ENCODE peak calls at places on chromosome 10, in seven cellular contexts. E is SK-N-SH, A is T47D, S is H1, Q is HepG2, F is GM12878, W is K562. V is an unnamed sample.
A peak's percentile ranks its signal among the peaks of the same experiment; 100 is the strongest.

GRCh38 chr10:930415-931325 is 835 bp downstream of the LARP4B start:
- DNase-seq in E (peak; percentile 77), A (peak; percentile 36), S (peak; percentile 65), Q (peak; percentile 42), F (no peak), W (peak; percentile 61), V (no peak)

GRCh38 chr10:110501142-110501937 is 3.6 kb downstream of the DUSP5 start:
- DNase-seq in E (peak; percentile 45), A (peak; percentile 33), S (peak; percentile 54), Q (peak; percentile 59), F (peak; percentile 82), W (peak; percentile 71), V (peak; percentile 88)

GRCh38 chr10:101310528-101311439 is 43.2 kb upstream of the BTRC start:
- DNase-seq in E (peak; percentile 80), A (peak; percentile 50), S (peak; percentile 74), Q (no peak), F (no peak), W (no peak), V (no peak)

GRCh38 chr10:88866454-88866853 is 13.6 kb upstream of the STAMBPL1 start:
- DNase-seq in E (no peak), A (no peak), S (no peak), Q (no peak), F (no peak), W (no peak), V (no peak)

GRCh38 chr10:12181065-12181775 is 14.5 kb downstream of the NUDT5 start:
- DNase-seq in E (no peak), A (no peak), S (no peak), Q (no peak), F (peak; percentile 31), W (no peak), V (no peak)

GRCh38 chr10:5484205-5484604 is 15.2 kb downstream of the CALML5 start:
- DNase-seq in E (no peak), A (no peak), S (no peak), Q (no peak), F (no peak), W (no peak), V (no peak)

GRCh38 chr10:35194906-35195305 is 68.3 kb downstream of the CREM start:
- DNase-seq in E (peak; percentile 33), A (no peak), S (no peak), Q (no peak), F (no peak), W (peak; percentile 38), V (peak; percentile 18)

GRCh38 chr10:114706458-114707055 is 48.5 kb upstream of the ABLIM1 start:
- DNase-seq in E (no peak), A (no peak), S (no peak), Q (no peak), F (no peak), W (no peak), V (no peak)

GRCh38 chr10:79153753-79154152 is 85.0 kb downstream of the ZMIZ1 start:
- DNase-seq in E (no peak), A (no peak), S (no peak), Q (no peak), F (no peak), W (no peak), V (no peak)

GRCh38 chr10:57959318-57960003 is 308.2 kb downstream of the IPMK start:
- DNase-seq in E (no peak), A (no peak), S (no peak), Q (no peak), F (no peak), W (no peak), V (no peak)

GRCh38 chr10:14102056-14102455 is 228.7 kb downstream of the FRMD4A start:
- DNase-seq in E (no peak), A (no peak), S (no peak), Q (no peak), F (no peak), W (no peak), V (no peak)

GRCh38 chr10:17989908-17990767 is 38.4 kb downstream of the SLC39A12 start:
- DNase-seq in E (no peak), A (no peak), S (no peak), Q (no peak), F (peak; percentile 41), W (no peak), V (peak; percentile 56)
- TF ChIP-seq JUND in E (peak; percentile 86), A (no peak), S (no peak), Q (no peak), F (no peak), W (no peak), V (peak; percentile 82)

DNA sequence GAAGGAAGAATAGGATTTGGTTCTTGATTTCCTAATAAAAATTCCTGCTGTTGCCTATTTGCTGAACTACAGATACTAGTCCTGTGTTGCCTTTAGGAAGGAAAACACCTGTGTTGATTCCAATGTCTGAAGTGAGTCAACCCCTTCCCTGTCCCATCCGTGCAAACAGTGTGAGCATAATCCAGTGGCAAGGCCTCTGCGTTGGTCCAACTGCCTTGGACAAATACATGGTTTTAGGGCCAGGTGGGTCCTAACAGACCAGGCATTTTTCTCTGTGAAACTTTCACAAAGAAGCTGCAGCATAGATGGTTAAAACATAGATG is 1.7 kb downstream of the PLA2G12B start:
- DNase-seq in E (no peak), A (no peak), S (no peak), Q (peak; percentile 71), F (no peak), W (no peak), V (no peak)
- TF ChIP-seq JUND in E (no peak), A (no peak), S (no peak), Q (no peak), F (no peak), W (no peak), V (no peak)

DNA sequence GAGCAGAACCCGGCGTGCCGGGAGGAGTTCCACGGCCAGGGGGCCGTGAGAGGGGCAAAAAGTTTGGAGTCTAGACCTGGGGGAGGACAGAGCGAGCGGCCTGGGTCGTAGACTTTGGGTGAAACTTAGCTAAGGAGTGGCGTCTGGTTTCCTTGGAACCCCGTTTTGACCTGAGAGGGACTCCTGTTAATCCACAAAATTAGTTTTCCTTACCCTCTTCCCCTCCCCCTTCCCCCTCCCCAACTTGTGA is 568 bp downstream of the MARCHF5 start:
- DNase-seq in E (no peak), A (no peak), S (no peak), Q (no peak), F (no peak), W (no peak), V (no peak)
- TF ChIP-seq JUND in E (no peak), A (no peak), S (no peak), Q (no peak), F (no peak), W (no peak), V (no peak)

DNA sequence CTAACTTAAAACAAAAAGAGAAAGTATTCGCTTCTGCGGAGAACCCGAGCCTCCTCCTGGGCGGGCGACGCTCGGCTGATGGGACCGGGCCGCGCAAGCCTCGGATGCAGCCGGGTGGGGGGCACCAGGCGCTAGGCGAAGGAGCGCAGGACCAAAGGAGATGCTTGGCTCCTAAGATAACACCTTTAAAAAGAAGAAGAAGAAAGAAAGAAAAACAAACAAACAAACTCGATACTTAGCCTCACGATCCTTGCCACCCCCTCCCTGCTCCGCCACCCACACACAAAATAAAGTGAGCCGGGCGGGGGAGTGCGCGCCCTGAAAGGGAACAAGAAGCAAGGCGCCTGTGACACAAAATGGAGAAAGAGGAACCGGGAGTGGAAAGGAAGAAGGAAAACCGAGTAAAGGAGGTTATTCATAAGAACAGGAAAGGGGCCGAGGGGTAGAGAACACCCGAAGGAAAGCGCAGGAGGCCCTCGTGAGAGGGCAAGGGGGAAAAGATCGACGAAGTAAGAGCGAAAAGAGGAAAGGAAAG is 34.0 kb upstream of the EBLN1 start:
- DNase-seq in E (peak; percentile 82), A (no peak), S (peak; percentile 70), Q (no peak), F (no peak), W (no peak), V (no peak)
- TF ChIP-seq JUND in E (no peak), A (no peak), S (no peak), Q (no peak), F (no peak), W (no peak), V (no peak)

DNA sequence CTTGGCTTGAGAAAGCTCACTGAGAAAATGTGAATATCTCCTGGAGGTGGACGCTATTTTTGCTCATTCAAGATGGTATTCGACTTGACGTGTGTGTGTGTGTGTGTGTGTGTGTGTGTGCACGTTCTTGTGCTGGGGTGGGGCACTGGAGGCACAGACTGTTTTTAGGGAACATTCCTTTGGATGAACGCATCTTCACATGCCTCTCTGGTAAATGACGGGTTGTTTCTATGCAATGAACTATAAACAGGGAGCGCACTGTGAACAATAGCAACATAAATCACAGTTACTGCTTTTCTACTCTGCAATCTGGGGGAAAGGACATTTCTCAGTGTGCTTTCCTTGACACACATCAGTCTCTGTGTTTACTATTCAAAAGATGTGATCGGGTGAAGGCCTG is 120.0 kb upstream of the PITRM1 start:
- DNase-seq in E (no peak), A (no peak), S (no peak), Q (no peak), F (no peak), W (no peak), V (no peak)
- TF ChIP-seq JUND in E (no peak), A (no peak), S (no peak), Q (no peak), F (no peak), W (no peak), V (no peak)

V was measured in HCT116.